ENCODE peak calls at places on chromosomes 4 and X, in five cellular contexts. V, H, J, G and Y are unnamed samples.

GRCh38 chr4:186516287-186516686 is 39.1 kb downstream of the MTNR1A start:
- DNase-seq in G (no peak), J (no peak), V (no peak), H (no peak), Y (no peak)

GRCh38 chrX:10447577-10448214 is 172.7 kb downstream of the MID1 start:
- DNase-seq in J (no peak), G (no peak), V (peak), H (no peak), Y (no peak)

GRCh38 chr4:2583092-2583491 is 46.6 kb downstream of the FAM193A start:
- DNase-seq in H (no peak), G (no peak), V (no peak), J (no peak), Y (no peak)

GRCh38 chr4:142169216-142169615 is 532.8 kb downstream of the IL15 start:
- DNase-seq in G (no peak), H (no peak), V (no peak), J (no peak), Y (no peak)

GRCh38 chr4:27217261-27217769 is 356.7 kb downstream of the STIM2 start:
- DNase-seq in G (no peak), V (peak), J (no peak), H (no peak), Y (no peak)

GRCh38 chr4:78779280-78779679 is 3.1 kb downstream of the BMP2K start:
- DNase-seq in G (no peak), J (no peak), H (no peak), V (peak), Y (no peak)

GRCh38 chr4:123163501-123163900 is 233.1 kb upstream of the SPRY1 start:
- DNase-seq in V (no peak), J (no peak), G (no peak), H (no peak), Y (no peak)

GRCh38 chr4:150816491-150816890 is 198.6 kb downstream of the LRBA start:
- DNase-seq in G (no peak), J (no peak), V (peak), H (no peak), Y (no peak)

GRCh38 chr4:151933122-151933827 is 172.5 kb upstream of the GATB start:
- DNase-seq in V (no peak), J (no peak), G (no peak), H (no peak), Y (no peak)

GRCh38 chrX:104307341-104307740 is 52.6 kb upstream of the ESX1 start:
- DNase-seq in V (no peak), H (no peak), J (no peak), G (no peak), Y (no peak)

GRCh38 chrX:40168183-40169015 is 70.6 kb upstream of the BCOR start:
- DNase-seq in H (no peak), V (no peak), J (no peak), G (no peak), Y (no peak)

GRCh38 chr4:79652232-79652631 is 244.2 kb upstream of the GK2 start:
- DNase-seq in J (peak), G (no peak), H (no peak), V (peak), Y (no peak)

GRCh38 chr4:20255251-20255586 is 3.5 kb downstream of the SLIT2 start:
- DNase-seq in J (no peak), G (no peak), V (no peak), H (no peak), Y (no peak)

GRCh38 chr4:4753643-4754042 is 105.8 kb upstream of the MSX1 start:
- DNase-seq in G (no peak), V (no peak), H (no peak), J (no peak), Y (no peak)

GRCh38 chr4:4754641-4755040 is 104.8 kb upstream of the MSX1 start:
- DNase-seq in G (no peak), H (no peak), J (peak), V (no peak), Y (no peak)

GRCh38 chr4:4755306-4755705 is 104.2 kb upstream of the MSX1 start:
- DNase-seq in V (no peak), H (no peak), J (no peak), G (no peak), Y (no peak)

GRCh38 chr4:4752025-4752424 is 107.4 kb upstream of the MSX1 start:
- DNase-seq in G (no peak), V (no peak), J (no peak), H (no peak), Y (no peak)

GRCh38 chr4:4752576-4753401 is 106.7 kb upstream of the MSX1 start:
- DNase-seq in H (no peak), G (no peak), V (no peak), J (no peak), Y (no peak)
- TF ChIP-seq SMC3 in H (no peak), G (no peak), V (no peak), J (no peak), Y (no peak)

GRCh38 chr4:93396274-93396673 is 432.3 kb upstream of the ATOH1 start:
- DNase-seq in G (no peak), V (peak), H (no peak), J (no peak), Y (no peak)
- TF ChIP-seq SMC3 in G (no peak), V (no peak), H (no peak), J (no peak), Y (no peak)

DNA sequence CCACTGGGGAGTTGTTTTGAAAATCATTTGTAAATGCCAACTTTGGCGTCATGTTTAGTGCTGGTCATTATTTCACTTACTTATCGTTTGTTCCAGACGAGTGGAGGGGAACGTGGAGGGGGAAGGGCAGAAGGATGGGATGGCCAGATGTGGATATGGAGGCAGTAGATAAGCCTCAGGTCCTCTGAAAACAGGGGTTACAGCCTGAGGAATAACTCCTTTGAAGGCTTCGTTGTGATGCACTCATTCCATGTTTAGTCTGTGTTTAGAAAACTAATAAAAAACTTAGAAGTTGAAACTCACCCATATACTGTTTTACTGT is 1.1 kb downstream of the MOB1B start:
- DNase-seq in J (no peak), H (no peak), G (peak), V (no peak), Y (no peak)
- TF ChIP-seq SMC3 in J (no peak), H (no peak), G (no peak), V (no peak), Y (no peak)

DNA sequence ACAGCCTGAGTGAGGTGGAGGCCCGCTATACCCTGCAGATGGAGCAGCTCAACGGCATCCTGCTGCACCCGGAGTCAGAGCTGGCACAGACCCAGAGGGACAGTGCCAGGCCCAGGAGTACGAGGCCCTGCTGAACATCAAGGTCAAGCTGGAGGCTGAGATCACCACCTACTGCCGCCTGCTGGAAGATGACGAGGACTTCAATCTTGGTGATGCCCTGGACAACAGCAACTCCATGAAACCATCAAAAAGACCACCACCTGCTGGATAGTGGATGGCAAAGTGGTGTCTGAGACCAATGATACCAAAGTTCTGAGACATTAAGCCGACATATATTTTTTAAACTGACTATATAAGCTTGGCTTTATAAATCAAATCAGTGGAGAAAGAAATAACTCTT is 73.3 kb upstream of the HHIP start:
- DNase-seq in J (peak), V (no peak), H (no peak), G (no peak), Y (no peak)
- TF ChIP-seq SMC3 in J (no peak), V (no peak), H (no peak), G (peak), Y (no peak)

GRCh38 chr4:25970241-25970675 is 56.2 kb downstream of the SMIM20 start:
- DNase-seq in G (no peak), H (no peak), V (no peak), J (no peak), Y (no peak)

GRCh38 chr4:25970691-25971427 is 56.8 kb downstream of the SMIM20 start:
- DNase-seq in G (no peak), V (no peak), H (no peak), J (peak), Y (no peak)

GRCh38 chr4:25965629-25966028 is 51.6 kb downstream of the SMIM20 start:
- DNase-seq in G (no peak), J (no peak), V (no peak), H (no peak), Y (no peak)

GRCh38 chr4:25969374-25969773 is 55.4 kb downstream of the SMIM20 start:
- DNase-seq in J (no peak), G (peak), H (no peak), V (no peak), Y (no peak)

DNA sequence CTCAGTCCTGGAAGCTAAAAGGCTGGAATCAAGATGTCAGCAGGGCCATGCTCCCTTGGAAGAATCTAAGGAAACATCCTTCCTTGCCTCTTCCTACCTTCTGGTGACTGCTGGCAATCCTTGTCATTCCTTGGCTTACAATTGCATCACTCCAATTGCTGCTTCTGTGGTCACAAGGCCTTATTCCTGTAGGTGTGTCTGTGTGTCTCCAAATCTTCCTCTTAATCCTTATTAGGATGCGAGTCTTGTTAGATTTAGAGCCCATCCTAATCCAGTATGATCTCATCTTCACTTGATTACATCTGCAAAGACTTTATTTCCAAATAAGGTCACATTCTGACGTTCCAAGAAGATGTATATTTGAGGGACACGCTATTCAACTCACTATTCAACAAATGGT is 52.2 kb downstream of the SMIM20 start:
- DNase-seq in J (no peak), G (no peak), V (peak), H (no peak), Y (no peak)
- TF ChIP-seq SMC3 in J (no peak), G (no peak), V (no peak), H (no peak), Y (no peak)

DNA sequence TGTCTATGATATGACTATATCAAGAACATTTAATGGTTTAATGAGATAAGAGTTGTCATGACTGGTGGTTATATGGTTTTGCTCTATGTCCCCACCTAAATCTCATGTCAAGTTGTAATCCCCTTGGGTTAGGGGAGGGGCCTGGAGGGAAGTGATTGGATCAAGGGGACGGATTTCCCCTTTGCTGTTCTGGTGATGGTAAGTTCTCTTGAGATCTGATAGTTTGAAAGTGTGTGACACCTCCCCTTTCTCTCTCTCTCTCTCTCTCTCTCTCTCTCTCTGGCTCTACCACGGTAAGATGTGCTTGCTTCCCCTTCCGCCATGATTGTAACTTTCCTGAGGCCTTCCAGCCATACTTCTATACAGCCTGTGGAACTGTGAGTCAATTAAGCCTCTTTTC is 803.4 kb downstream of the TRIML1 start:
- DNase-seq in V (peak), G (no peak), J (no peak), H (no peak), Y (no peak)
- TF ChIP-seq SMC3 in V (no peak), G (no peak), J (no peak), H (no peak), Y (no peak)

DNA sequence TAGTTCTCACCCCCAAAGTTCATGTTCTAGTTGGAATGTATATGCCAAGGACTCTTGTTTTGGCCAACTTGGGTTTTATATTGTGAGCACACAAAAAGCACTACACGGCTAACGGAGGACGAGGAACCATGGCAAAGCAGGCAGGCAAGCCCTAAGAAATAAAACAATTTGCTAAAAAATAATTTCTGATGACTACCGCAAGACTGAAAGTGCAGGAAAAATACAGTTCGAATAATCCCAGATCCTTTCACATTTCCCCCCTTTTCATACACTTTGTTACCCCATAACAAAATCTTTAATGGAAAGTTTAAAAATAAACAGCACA is 12.2 kb upstream of the PITX2 start:
- DNase-seq in J (no peak), V (no peak), H (no peak), G (no peak), Y (no peak)
- TF ChIP-seq SMC3 in J (no peak), V (no peak), H (no peak), G (no peak), Y (no peak)